ENCODE peak calls at places on chromosome 22, in nine cellular contexts. L is heart left ventricle; V is CD4-positive, CD25-positive, alpha-beta regulatory T cell; Z is esophagus muscularis mucosa; O is CD8-positive, alpha-beta T cell; X is effector memory CD4-positive, alpha-beta T cell; Y is adipocyte; C is right cardiac atrium; D is neural progenitor cell. P is an unnamed sample. For H3K4me1 and H3K9me3, the result is how much of the 10 kb centered on the place peaks cover.

GRCh38 chr22:39215430-39216142 is 29.2 kb downstream of the PDGFB start:
- DNase-seq in L (no peak), V (peak), Z (no peak), O (peak), X (no peak), Y (no peak), C (no peak), D (peak), P (peak)

GRCh38 chr22:37186228-37186996 is 1.6 kb downstream of the C1QTNF6 start:
- DNase-seq in L (peak), V (peak), Z (no peak), O (peak), X (peak), Y (peak), C (no peak), D (peak), P (peak)

GRCh38 chr22:20523118-20523983 is 15.9 kb downstream of the MED15 start:
- DNase-seq in L (no peak), V (peak), Z (no peak), O (peak), X (peak), Y (peak), C (no peak), D (no peak), P (peak)

GRCh38 chr22:37726240-37726887 is 29.5 kb downstream of the TRIOBP start:
- DNase-seq in L (no peak), V (peak), Z (no peak), O (no peak), X (no peak), Y (no peak), C (peak), D (no peak), P (no peak)

GRCh38 chr22:39364646-39365405 is 15.0 kb downstream of the SYNGR1 start:
- DNase-seq in L (no peak), V (no peak), Z (no peak), O (no peak), X (no peak), Y (peak), C (peak), D (no peak), P (no peak)

GRCh38 chr22:49699476-49699875 is 128.2 kb downstream of the BRD1 start:
- DNase-seq in L (no peak), V (no peak), Z (no peak), O (no peak), X (no peak), Y (no peak), C (no peak), D (no peak), P (no peak)

GRCh38 chr22:40517631-40518030 is 118.9 kb downstream of the MRTFA start:
- DNase-seq in L (no peak), V (no peak), Z (no peak), O (no peak), X (no peak), Y (no peak), C (no peak), D (no peak), P (no peak)

GRCh38 chr22:23137905-23138520 is 3.8 kb downstream of the RSPH14 start:
- DNase-seq in L (no peak), V (peak), Z (no peak), O (peak), X (peak), Y (no peak), C (peak), D (no peak), P (peak)

GRCh38 chr22:17388235-17388634 is 19.0 kb downstream of the CECR2 start:
- DNase-seq in L (no peak), V (no peak), Z (no peak), O (no peak), X (no peak), Y (no peak), C (no peak), D (no peak), P (no peak)

GRCh38 chr22:46233231-46233630 is 16.9 kb downstream of the CDPF1 start:
- DNase-seq in L (peak), V (no peak), Z (no peak), O (no peak), X (no peak), Y (peak), C (peak), D (no peak), P (no peak)

GRCh38 chr22:44088976-44089570 is 65.0 kb downstream of the PARVB start:
- DNase-seq in L (peak), V (no peak), Z (no peak), O (no peak), X (no peak), Y (peak), C (peak), D (no peak), P (no peak)

GRCh38 chr22:19942071-19942885 is 660 bp upstream of the TXNRD2 start:
- DNase-seq in L (peak), V (peak), Z (no peak), O (no peak), X (no peak), Y (peak), C (peak), D (no peak), P (no peak)

GRCh38 chr22:38724926-38725571 is 19.3 kb downstream of the GTPBP1 start:
- DNase-seq in L (peak), V (peak), Z (no peak), O (peak), X (no peak), Y (peak), C (no peak), D (peak), P (peak)

GRCh38 chr22:32042924-32043323 is at the start of gene SLC5A1:
- DNase-seq in L (no peak), V (no peak), Z (no peak), O (no peak), X (no peak), Y (no peak), C (no peak), D (no peak), P (no peak)

GRCh38 chr22:35341090-35341874 is 39.6 kb upstream of the HMOX1 start:
- DNase-seq in L (no peak), V (no peak), Z (no peak), O (no peak), X (no peak), Y (no peak), C (peak), D (no peak), P (no peak)

GRCh38 chr22:37173709-37174108 is 14.3 kb downstream of the C1QTNF6 start:
- DNase-seq in L (peak), V (no peak), Z (no peak), O (no peak), X (no peak), Y (peak), C (peak), D (no peak), P (no peak)

GRCh38 chr22:48574776-48575566 is 1252.7 kb downstream of the BRD1 start:
- DNase-seq in L (peak), V (no peak), Z (no peak), O (no peak), X (no peak), Y (peak), C (peak), D (peak), P (no peak)

GRCh38 chr22:17921871-17922821 is 102.2 kb downstream of the MICAL3 start:
- DNase-seq in L (peak), V (no peak), Z (no peak), O (no peak), X (no peak), Y (no peak), C (no peak), D (peak), P (no peak)

GRCh38 chr22:49963647-49964026 is 3.1 kb downstream of the PIM3 start:
- DNase-seq in L (peak), V (no peak), Z (no peak), O (peak), X (no peak), Y (no peak), C (no peak), D (no peak), P (no peak)

GRCh38 chr22:17087176-17088131 is 2.7 kb downstream of the IL17RA start:
- DNase-seq in L (no peak), V (peak), Z (no peak), O (peak), X (peak), Y (peak), C (no peak), D (no peak), P (peak)

GRCh38 chr22:40624770-40625169 is 11.7 kb downstream of the MRTFA start:
- DNase-seq in L (no peak), V (no peak), Z (no peak), O (no peak), X (no peak), Y (no peak), C (no peak), D (no peak), P (no peak)

GRCh38 chr22:39592104-39593060 is 21.8 kb downstream of the CACNA1I start:
- DNase-seq in L (no peak), V (no peak), Z (no peak), O (no peak), X (no peak), Y (peak), C (peak), D (peak), P (no peak)

GRCh38 chr22:20226077-20226716 is 41.9 kb downstream of the RTN4R start:
- DNase-seq in L (no peak), V (no peak), Z (no peak), O (no peak), X (no peak), Y (no peak), C (no peak), D (peak), P (no peak)

GRCh38 chr22:17537155-17537554 is 26.1 kb upstream of the SLC25A18 start:
- DNase-seq in L (no peak), V (no peak), Z (no peak), O (no peak), X (no peak), Y (no peak), C (no peak), D (no peak), P (no peak)

GRCh38 chr22:37235897-37236607 is 8.0 kb downstream of the RAC2 start:
- DNase-seq in L (no peak), V (no peak), Z (no peak), O (no peak), X (no peak), Y (no peak), C (no peak), D (no peak), P (no peak)

GRCh38 chr22:23681026-23681809 is 9.6 kb upstream of the RGL4 start:
- DNase-seq in L (no peak), V (no peak), Z (no peak), O (no peak), X (no peak), Y (no peak), C (no peak), D (no peak), P (no peak)

GRCh38 chr22:38397189-38398097 is 57.6 kb downstream of the KCNJ4 start:
- DNase-seq in L (peak), V (peak), Z (no peak), O (no peak), X (no peak), Y (peak), C (peak), D (peak), P (peak)

GRCh38 chr22:39312410-39312809 is 7.0 kb downstream of the RPL3 start:
- DNase-seq in L (no peak), V (no peak), Z (no peak), O (no peak), X (no peak), Y (no peak), C (no peak), D (no peak), P (no peak)

GRCh38 chr22:49433717-49434611 is 393.7 kb downstream of the BRD1 start:
- DNase-seq in L (no peak), V (no peak), Z (no peak), O (no peak), X (no peak), Y (no peak), C (no peak), D (peak), P (no peak)

GRCh38 chr22:41856484-41856883 is 23.6 kb downstream of the SREBF2 start:
- DNase-seq in L (no peak), V (no peak), Z (no peak), O (no peak), X (no peak), Y (peak), C (no peak), D (no peak), P (no peak)

GRCh38 chr22:23183107-23183698 is 2.9 kb downstream of the BCR start:
- DNase-seq in L (peak), V (peak), Z (no peak), O (no peak), X (no peak), Y (peak), C (peak), D (peak), P (no peak)

GRCh38 chr22:21587803-21588611 is 20.5 kb downstream of the UBE2L3 start:
- DNase-seq in L (no peak), V (peak), Z (no peak), O (no peak), X (no peak), Y (no peak), C (no peak), D (no peak), P (peak)

GRCh38 chr22:21592422-21592821 is 24.9 kb downstream of the UBE2L3 start:
- DNase-seq in L (no peak), V (no peak), Z (no peak), O (no peak), X (no peak), Y (no peak), C (peak), D (no peak), P (no peak)

GRCh38 chr22:21591695-21592094 is 24.2 kb downstream of the UBE2L3 start:
- DNase-seq in L (peak), V (no peak), Z (no peak), O (no peak), X (no peak), Y (no peak), C (peak), D (no peak), P (no peak)

GRCh38 chr22:21590809-21591641 is 23.5 kb downstream of the UBE2L3 start:
- DNase-seq in L (no peak), V (no peak), Z (no peak), O (no peak), X (no peak), Y (no peak), C (no peak), D (no peak), P (no peak)

DNA sequence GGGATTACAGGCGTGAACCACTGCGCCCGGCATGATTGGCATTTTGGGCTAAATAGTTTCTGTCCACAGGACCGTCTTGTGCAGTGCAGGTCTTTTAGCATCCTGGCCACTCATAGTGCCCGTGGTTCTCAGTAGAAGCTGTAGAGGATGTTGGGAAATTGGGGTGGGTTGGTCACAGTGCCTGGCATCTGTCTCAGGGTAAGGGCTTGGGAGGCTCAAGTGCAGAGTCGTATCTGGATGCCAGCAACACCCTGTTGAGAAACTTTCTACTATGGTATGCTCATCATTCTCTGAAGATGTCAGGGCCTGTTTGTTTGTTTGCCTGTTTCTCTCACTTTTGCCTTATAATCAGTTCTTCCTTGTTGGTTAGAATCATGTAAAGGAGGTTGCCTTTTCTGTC is 21.9 kb downstream of the UBE2L3 start:
- DNase-seq in L (no peak), V (no peak), Z (no peak), O (no peak), X (no peak), Y (no peak), C (no peak), D (no peak), P (no peak)
- H3K4me1 ChIP-seq in L (half or more), V (under half), Z (half or more), O (under half), X (under half), Y (under half), C (under half), D (under half), P (half or more)

DNA sequence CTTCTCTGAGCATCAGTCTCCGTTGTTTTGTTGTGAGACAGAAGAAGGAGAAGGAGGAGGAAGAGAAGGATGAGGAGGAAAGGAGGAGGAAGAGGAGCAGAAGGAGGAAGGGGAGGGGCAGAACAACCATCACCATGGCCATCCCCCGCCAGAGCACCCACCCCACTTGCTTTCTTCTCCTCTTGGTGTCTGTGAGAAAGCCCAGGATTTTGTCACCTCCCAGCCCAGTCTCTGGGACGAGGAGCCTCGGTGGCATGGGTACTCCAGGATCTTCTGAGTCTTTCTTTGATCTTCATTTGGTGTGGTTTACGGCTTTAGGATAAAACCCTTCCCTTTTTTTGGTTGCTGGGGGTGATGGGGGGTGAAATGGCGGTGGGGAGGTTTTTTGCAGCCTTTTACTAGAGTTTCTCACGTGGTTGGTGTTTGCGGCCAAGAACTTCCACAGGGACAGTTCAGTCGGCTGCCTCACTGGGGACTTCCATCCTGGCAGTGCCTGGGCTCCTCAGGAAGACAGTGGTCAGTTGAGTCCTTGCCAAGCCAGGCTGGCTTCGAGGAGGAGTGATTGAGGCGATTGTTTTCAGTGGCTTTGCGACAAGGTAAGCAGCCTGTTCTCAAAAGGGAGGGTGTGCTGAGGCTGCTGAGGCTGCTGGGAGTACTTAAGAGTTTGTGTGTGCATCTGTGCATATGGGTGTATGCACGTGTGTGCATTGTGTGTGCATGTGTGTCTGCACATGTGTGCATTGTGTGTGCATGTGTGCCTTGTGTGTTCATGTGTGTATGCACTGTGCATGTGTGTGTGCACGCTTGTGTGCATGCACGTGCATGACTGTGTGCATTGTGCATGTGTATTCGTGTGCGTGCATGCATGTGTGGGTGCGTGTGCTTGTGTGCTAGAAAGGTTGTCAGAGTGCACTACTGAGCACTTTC is 567.5 kb downstream of the TBC1D22A start:
- DNase-seq in L (no peak), V (no peak), Z (peak), O (no peak), X (no peak), Y (no peak), C (no peak), D (no peak), P (no peak)
- H3K9me3 ChIP-seq in L (under half), V (under half), Z (under half), O (under half), X (under half), Y (under half), C (under half), D (under half), P (under half)

GRCh38 chr22:30000566-30000965 is 79.7 kb upstream of the HORMAD2 start:
- DNase-seq in L (no peak), V (no peak), Z (no peak), O (no peak), X (no peak), Y (peak), C (no peak), D (no peak), P (no peak)
- H3K4me1 ChIP-seq in L (under half), V (under half), Z (under half), O (under half), X (under half), Y (under half), C (under half), D (under half), P (under half)

GRCh38 chr22:47448231-47449035 is 686.0 kb downstream of the TBC1D22A start:
- DNase-seq in L (no peak), V (no peak), Z (peak), O (no peak), X (no peak), Y (no peak), C (no peak), D (no peak), P (no peak)

GRCh38 chr22:47452184-47452583 is 689.7 kb downstream of the TBC1D22A start:
- DNase-seq in L (no peak), V (peak), Z (peak), O (no peak), X (no peak), Y (no peak), C (no peak), D (no peak), P (no peak)

GRCh38 chr22:47449508-47450270 is 687.2 kb downstream of the TBC1D22A start:
- DNase-seq in L (no peak), V (no peak), Z (peak), O (no peak), X (no peak), Y (no peak), C (no peak), D (no peak), P (no peak)

GRCh38 chr22:47453049-47453448 is 690.6 kb downstream of the TBC1D22A start:
- DNase-seq in L (no peak), V (no peak), Z (peak), O (no peak), X (no peak), Y (no peak), C (no peak), D (no peak), P (no peak)

GRCh38 chr22:47450876-47451475 is 688.5 kb downstream of the TBC1D22A start:
- DNase-seq in L (no peak), V (no peak), Z (peak), O (no peak), X (no peak), Y (no peak), C (no peak), D (no peak), P (no peak)
- H3K9me3 ChIP-seq in L (under half), V (under half), Z (under half), O (under half), X (under half), Y (under half), C (under half), D (under half), P (under half)

GRCh38 chr22:45201678-45202332 is 38.1 kb downstream of the NUP50 start:
- DNase-seq in L (no peak), V (no peak), Z (no peak), O (no peak), X (no peak), Y (peak), C (no peak), D (no peak), P (no peak)
- H3K4me1 ChIP-seq in L (under half), V (under half), Z (under half), O (under half), X (under half), Y (under half), C (under half), D (under half), P (under half)

GRCh38 chr22:24703101-24703500 is 71.4 kb downstream of the PIWIL3 start:
- DNase-seq in L (peak), V (no peak), Z (no peak), O (no peak), X (no peak), Y (no peak), C (peak), D (no peak), P (no peak)

GRCh38 chr22:24707477-24707816 is 67.1 kb downstream of the PIWIL3 start:
- DNase-seq in L (no peak), V (no peak), Z (no peak), O (no peak), X (no peak), Y (no peak), C (no peak), D (peak), P (no peak)

GRCh38 chr22:24706732-24707476 is 67.6 kb downstream of the PIWIL3 start:
- DNase-seq in L (no peak), V (no peak), Z (no peak), O (no peak), X (no peak), Y (no peak), C (no peak), D (no peak), P (no peak)

GRCh38 chr22:24706050-24706449 is 68.5 kb downstream of the PIWIL3 start:
- DNase-seq in L (no peak), V (no peak), Z (no peak), O (no peak), X (no peak), Y (no peak), C (no peak), D (peak), P (no peak)
- H3K9me3 ChIP-seq in L (under half), V (under half), Z (under half), O (under half), X (under half), Y (under half), C (under half), D (under half), P (under half)